ENCODE peak calls at places on chromosomes 16 and 17, in seven cellular contexts. E, T, S, O, V, F and G are unnamed samples.

GRCh38 chr16:23959069-23959800 is 123.5 kb downstream of the PRKCB start:
- DNase-seq in E (no peak), T (no peak), S (no peak), O (no peak), V (no peak), F (no peak), G (no peak)

GRCh38 chr16:627458-628239 is 3.1 kb upstream of the WFIKKN1 start:
- DNase-seq in E (peak; percentile 46), T (peak; percentile 56), S (peak; percentile 48), O (peak; percentile 68), V (no peak), F (no peak), G (no peak)

GRCh38 chr16:1078579-1079021 is 6.1 kb downstream of the SSTR5 start:
- DNase-seq in E (no peak), T (peak; percentile 53), S (peak; percentile 81), O (peak; percentile 87), V (no peak), F (no peak), G (peak; percentile 79)

GRCh38 chr16:29312835-29313558 is 93.5 kb downstream of the NPIPB11 start:
- DNase-seq in E (peak; percentile 39), T (no peak), S (peak; percentile 6), O (no peak), V (peak; percentile 63), F (no peak), G (no peak)

GRCh38 chr16:28182183-28182582 is 29.6 kb downstream of the XPO6 start:
- DNase-seq in E (no peak), T (peak; percentile 78), S (no peak), O (no peak), V (no peak), F (no peak), G (no peak)

GRCh38 chr16:86718118-86718517 is 139.8 kb downstream of the FOXL1 start:
- DNase-seq in E (no peak), T (no peak), S (no peak), O (peak; percentile 4), V (no peak), F (peak; percentile 3), G (no peak)

GRCh38 chr16:74438492-74438979 is 17.3 kb upstream of the CLEC18B start:
- DNase-seq in E (no peak), T (no peak), S (no peak), O (no peak), V (no peak), F (no peak), G (no peak)

GRCh38 chr16:87965973-87966667 is 14.9 kb downstream of the BANP start:
- DNase-seq in E (no peak), T (peak; percentile 69), S (no peak), O (no peak), V (no peak), F (no peak), G (no peak)

GRCh38 chr16:47019563-47019962 is 46.1 kb upstream of the DNAJA2 start:
- DNase-seq in E (no peak), T (no peak), S (no peak), O (peak; percentile 21), V (no peak), F (no peak), G (peak; percentile 23)

GRCh38 chr17:65604070-65604469 is 42.6 kb upstream of the AXIN2 start:
- DNase-seq in E (no peak), T (no peak), S (no peak), O (no peak), V (no peak), F (no peak), G (no peak)

GRCh38 chr16:74726736-74727135 is 26.1 kb upstream of the MLKL start:
- DNase-seq in E (no peak), T (peak; percentile 40), S (no peak), O (peak; percentile 72), V (peak; percentile 35), F (no peak), G (no peak)

GRCh38 chr17:49779730-49780220 is 8.7 kb upstream of the KAT7 start:
- DNase-seq in E (peak; percentile 52), T (peak; percentile 97), S (no peak), O (peak; percentile 60), V (no peak), F (no peak), G (no peak)

GRCh38 chr17:73604476-73604875 is 39.8 kb downstream of the SDK2 start:
- DNase-seq in E (no peak), T (no peak), S (no peak), O (no peak), V (no peak), F (no peak), G (no peak)

GRCh38 chr17:73604046-73604445 is 40.2 kb downstream of the SDK2 start:
- DNase-seq in E (no peak), T (no peak), S (no peak), O (no peak), V (no peak), F (no peak), G (no peak)

GRCh38 chr17:73599599-73599998 is 44.6 kb downstream of the SDK2 start:
- DNase-seq in E (no peak), T (no peak), S (no peak), O (no peak), V (no peak), F (no peak), G (no peak)

GRCh38 chr17:73598131-73598680 is 46.0 kb downstream of the SDK2 start:
- DNase-seq in E (no peak), T (no peak), S (no peak), O (no peak), V (no peak), F (no peak), G (no peak)

DNA sequence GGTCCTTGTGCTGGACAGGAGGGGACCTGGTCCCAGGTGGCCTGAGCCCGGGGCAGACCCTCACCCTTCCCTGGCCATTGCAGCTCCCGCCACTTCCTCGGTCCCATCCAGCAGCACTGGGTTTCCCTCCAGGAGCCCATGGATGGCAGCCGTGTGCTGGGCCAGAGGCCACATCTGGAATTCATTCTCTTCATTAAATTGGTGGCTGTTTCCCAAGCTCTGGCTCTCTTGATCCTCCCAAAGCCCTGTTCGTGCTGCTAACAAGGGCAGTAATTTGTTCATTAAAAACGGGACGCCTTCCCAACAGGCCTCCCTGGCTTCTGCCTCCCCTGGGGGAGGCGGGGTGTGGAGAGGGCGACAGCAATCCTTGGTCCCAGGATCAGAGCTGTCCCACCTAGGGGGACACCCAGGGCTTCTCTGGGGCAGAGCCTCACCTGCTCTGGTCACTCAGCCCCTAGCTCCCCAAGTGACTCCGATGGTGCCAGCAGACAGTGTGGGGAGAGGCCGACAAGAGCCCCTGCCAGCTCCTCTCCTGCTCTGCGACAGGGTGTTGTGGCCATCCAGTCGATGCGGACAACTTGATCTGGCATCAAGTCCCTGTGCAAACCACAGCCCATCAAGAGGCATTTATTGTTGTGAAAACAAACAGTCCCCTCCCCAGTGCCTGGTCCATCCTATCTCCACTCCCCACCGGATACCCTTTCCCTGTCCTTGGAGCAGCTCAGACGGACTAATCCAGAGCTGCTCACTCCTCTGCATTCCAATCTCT is 44.0 kb downstream of the SDK2 start:
- DNase-seq in E (no peak), T (peak; percentile 44), S (no peak), O (no peak), V (no peak), F (no peak), G (no peak)
- TF ChIP-seq CTCF in E (no peak), T (no peak), S (no peak), O (no peak), V (no peak), F (no peak), G (no peak)

GRCh38 chr16:50828164-50828702 is 86.3 kb downstream of the CYLD start:
- DNase-seq in E (no peak), T (no peak), S (no peak), O (no peak), V (no peak), F (no peak), G (no peak)
- TF ChIP-seq CTCF in E (no peak), T (no peak), S (no peak), O (no peak), V (no peak), F (no peak), G (no peak)

GRCh38 chr17:43353364-43353763 is 45.4 kb upstream of the ARL4D start:
- DNase-seq in E (no peak), T (no peak), S (no peak), O (no peak), V (no peak), F (no peak), G (no peak)

GRCh38 chr17:43352579-43352978 is 46.2 kb upstream of the ARL4D start:
- DNase-seq in E (no peak), T (no peak), S (no peak), O (no peak), V (no peak), F (no peak), G (no peak)

GRCh38 chr17:43350888-43351361 is 47.9 kb upstream of the ARL4D start:
- DNase-seq in E (no peak), T (no peak), S (peak; percentile 74), O (no peak), V (no peak), F (no peak), G (no peak)

GRCh38 chr17:43349142-43349541 is 49.7 kb upstream of the ARL4D start:
- DNase-seq in E (no peak), T (no peak), S (no peak), O (peak; percentile 53), V (no peak), F (no peak), G (no peak)

GRCh38 chr17:43351686-43352085 is 47.1 kb upstream of the ARL4D start:
- DNase-seq in E (no peak), T (no peak), S (no peak), O (no peak), V (no peak), F (no peak), G (no peak)
- TF ChIP-seq CTCF in E (no peak), T (no peak), S (no peak), O (no peak), V (no peak), F (no peak), G (no peak)

GRCh38 chr17:81428121-81428515 is 32.9 kb downstream of the BAHCC1 start:
- DNase-seq in E (no peak), T (no peak), S (no peak), O (no peak), V (no peak), F (no peak), G (no peak)

GRCh38 chr17:81429353-81429774 is 34.1 kb downstream of the BAHCC1 start:
- DNase-seq in E (peak; percentile 88), T (peak; percentile 61), S (peak; percentile 93), O (peak; percentile 80), V (no peak), F (no peak), G (no peak)

GRCh38 chr17:81428521-81428920 is 33.3 kb downstream of the BAHCC1 start:
- DNase-seq in E (no peak), T (no peak), S (no peak), O (no peak), V (no peak), F (no peak), G (no peak)

GRCh38 chr17:81428945-81429344 is 33.7 kb downstream of the BAHCC1 start:
- DNase-seq in E (no peak), T (no peak), S (no peak), O (no peak), V (no peak), F (no peak), G (no peak)

GRCh38 chr17:81429813-81430510 is 34.7 kb downstream of the BAHCC1 start:
- DNase-seq in E (no peak), T (peak; percentile 44), S (no peak), O (no peak), V (no peak), F (no peak), G (no peak)
- TF ChIP-seq CTCF in E (no peak), T (no peak), S (no peak), O (no peak), V (no peak), F (no peak), G (no peak)